ENCODE peak calls at places on chromosome 3, in seven cellular contexts. One of them, this sample, is unnamed.

GRCh38 chr3:9994086-9994844 is 7.6 kb upstream of the EMC3 start:
- DNase-seq in central memory CD8-positive, alpha-beta T cell: no peak
- DNase-seq in glomerular endothelial cell: no peak
- DNase-seq in A549: no peak
- DNase-seq in AG10803: peak; percentile 65
- DNase-seq in T follicular helper cell: no peak
- DNase-seq in ovary: no peak
- DNase-seq in this sample: no peak

GRCh38 chr3:51190827-51191226 is 194.3 kb upstream of the MANF start:
- DNase-seq in glomerular endothelial cell: no peak
- DNase-seq in central memory CD8-positive, alpha-beta T cell: no peak
- DNase-seq in A549: no peak
- DNase-seq in T follicular helper cell: no peak
- DNase-seq in AG10803: no peak
- DNase-seq in ovary: no peak
- DNase-seq in this sample: no peak

GRCh38 chr3:120369000-120369399 is 19.8 kb upstream of the LRRC58 start:
- DNase-seq in T follicular helper cell: no peak
- DNase-seq in AG10803: no peak
- DNase-seq in central memory CD8-positive, alpha-beta T cell: no peak
- DNase-seq in ovary: no peak
- DNase-seq in A549: no peak
- DNase-seq in glomerular endothelial cell: no peak
- DNase-seq in this sample: no peak

GRCh38 chr3:21955406-21955805 is 204.4 kb upstream of the ZNF385D start:
- DNase-seq in ovary: no peak
- DNase-seq in glomerular endothelial cell: no peak
- DNase-seq in AG10803: no peak
- DNase-seq in central memory CD8-positive, alpha-beta T cell: no peak
- DNase-seq in A549: no peak
- DNase-seq in T follicular helper cell: no peak
- DNase-seq in this sample: no peak

GRCh38 chr3:119175869-119176756 is 2.7 kb downstream of the UPK1B start:
- DNase-seq in AG10803: peak; percentile 37
- DNase-seq in ovary: no peak
- DNase-seq in central memory CD8-positive, alpha-beta T cell: no peak
- DNase-seq in A549: peak; percentile 76
- DNase-seq in glomerular endothelial cell: no peak
- DNase-seq in T follicular helper cell: no peak
- DNase-seq in this sample: no peak

GRCh38 chr3:81871358-81872152 is 110.1 kb upstream of the GBE1 start:
- DNase-seq in glomerular endothelial cell: no peak
- DNase-seq in central memory CD8-positive, alpha-beta T cell: no peak
- DNase-seq in A549: no peak
- DNase-seq in T follicular helper cell: no peak
- DNase-seq in AG10803: no peak
- DNase-seq in ovary: no peak
- DNase-seq in this sample: no peak

GRCh38 chr3:134211797-134212196 is 38.9 kb downstream of the RYK start:
- DNase-seq in A549: peak; percentile 10
- DNase-seq in glomerular endothelial cell: no peak
- DNase-seq in T follicular helper cell: no peak
- DNase-seq in central memory CD8-positive, alpha-beta T cell: no peak
- DNase-seq in AG10803: peak; percentile 41
- DNase-seq in ovary: no peak
- DNase-seq in this sample: no peak

GRCh38 chr3:174540081-174540480 is 319.1 kb upstream of the NAALADL2 start:
- DNase-seq in central memory CD8-positive, alpha-beta T cell: no peak
- DNase-seq in T follicular helper cell: no peak
- DNase-seq in ovary: no peak
- DNase-seq in A549: no peak
- DNase-seq in AG10803: no peak
- DNase-seq in glomerular endothelial cell: no peak
- DNase-seq in this sample: no peak

GRCh38 chr3:25527796-25528195 is 99.7 kb downstream of the RARB start:
- DNase-seq in AG10803: peak; percentile 45
- DNase-seq in ovary: no peak
- DNase-seq in T follicular helper cell: no peak
- DNase-seq in central memory CD8-positive, alpha-beta T cell: no peak
- DNase-seq in A549: no peak
- DNase-seq in glomerular endothelial cell: no peak
- DNase-seq in this sample: no peak

GRCh38 chr3:177491301-177492031 is 294.2 kb upstream of the TBL1XR1 start:
- DNase-seq in AG10803: peak; percentile 38
- DNase-seq in T follicular helper cell: no peak
- DNase-seq in ovary: no peak
- DNase-seq in A549: no peak
- DNase-seq in glomerular endothelial cell: no peak
- DNase-seq in central memory CD8-positive, alpha-beta T cell: no peak
- DNase-seq in this sample: no peak

GRCh38 chr3:140398387-140398786 is 279.5 kb upstream of the TRIM42 start:
- DNase-seq in central memory CD8-positive, alpha-beta T cell: no peak
- DNase-seq in T follicular helper cell: no peak
- DNase-seq in ovary: no peak
- DNase-seq in glomerular endothelial cell: no peak
- DNase-seq in AG10803: no peak
- DNase-seq in A549: no peak
- DNase-seq in this sample: no peak

This sample was measured in T-cell.